ENCODE peak calls at places on chromosomes 13 and 19, in eight cellular contexts. F is T follicular helper cell; E is RPMI8226; V is stimulated activated CD8-positive, alpha-beta memory T cell treated with anti-CD3 and anti-CD28 coated beads, Interleukin-15, amount 100 ng/mL, for 1 hour; S is CD8-positive, alpha-beta memory T cell; P is T-helper 2 cell; N is colonic mucosa; O is Ammon's horn. M is an unnamed sample.

GRCh38 chr13:48979892-48980291 is 4.2 kb downstream of the FNDC3A start:
- DNase-seq in P (no peak), F (no peak), E (peak; percentile 73), V (no peak), N (no peak), S (no peak), O (no peak), M (no peak)

GRCh38 chr19:49654581-49654980 is 11.1 kb downstream of the IRF3 start:
- DNase-seq in V (no peak), S (no peak), P (no peak), E (no peak), F (no peak), O (no peak), N (no peak), M (no peak)

GRCh38 chr19:10095622-10095947 is 6.9 kb downstream of the ANGPTL6 start:
- DNase-seq in O (no peak), P (no peak), F (no peak), E (no peak), N (no peak), V (no peak), S (no peak), M (no peak)

GRCh38 chr19:10292206-10292788 is 2.5 kb downstream of the ICAM5 start:
- DNase-seq in S (peak; percentile 78), F (peak; percentile 49), E (peak; percentile 54), O (peak; percentile 69), V (peak; percentile 54), P (peak; percentile 67), N (peak; percentile 92), M (no peak)

GRCh38 chr13:32323912-32324311 is 8.6 kb downstream of the BRCA2 start:
- DNase-seq in P (no peak), O (no peak), S (no peak), V (no peak), N (no peak), F (no peak), E (no peak), M (no peak)

GRCh38 chr19:49331616-49332055 is 3.6 kb upstream of the CD37 start:
- DNase-seq in F (peak; percentile 53), O (peak; percentile 80), N (peak; percentile 60), V (no peak), P (peak; percentile 51), E (peak; percentile 71), S (peak; percentile 71), M (no peak)

GRCh38 chr13:112324121-112324520 is 52.0 kb upstream of the SPACA7 start:
- DNase-seq in P (no peak), O (no peak), V (no peak), E (no peak), N (no peak), F (no peak), S (no peak), M (no peak)

GRCh38 chr13:49208619-49209018 is 11.5 kb upstream of the MLNR start:
- DNase-seq in V (no peak), P (no peak), N (no peak), S (no peak), E (no peak), O (no peak), F (no peak), M (no peak)

GRCh38 chr13:94956407-94957110 is 244.2 kb upstream of the SOX21 start:
- DNase-seq in N (no peak), F (no peak), S (no peak), E (no peak), P (no peak), V (no peak), O (peak; percentile 78), M (no peak)